ENCODE peak calls at places on chromosomes 6 and 20, in nine cellular contexts. Z, W, P, N, O, V, I, S and T are unnamed samples.

GRCh38 chr6:31806470-31807272 is at the start of gene LSM2:
- DNase-seq in W (peak; percentile 99), O (peak; percentile 91), P (peak; percentile 96), V (peak; percentile 97), I (peak; percentile 97), S (peak; percentile 99), Z (peak; percentile 99), N (peak; percentile 95), T (peak; percentile 85)

GRCh38 chr20:10984899-10985298 is 311.1 kb upstream of the JAG1 start:
- DNase-seq in V (peak; percentile 43), Z (no peak), W (peak; percentile 23), O (no peak), I (no peak), S (no peak), N (no peak), P (no peak), T (no peak)

GRCh38 chr20:49918446-49918845 is 3.1 kb upstream of the SPATA2 start:
- DNase-seq in I (no peak), V (no peak), P (no peak), N (no peak), W (no peak), S (no peak), O (no peak), Z (no peak), T (no peak)

GRCh38 chr20:47509104-47509661 is 7.5 kb downstream of the NCOA3 start:
- DNase-seq in O (no peak), I (no peak), P (no peak), V (no peak), S (no peak), W (no peak), Z (no peak), N (no peak), T (no peak)

GRCh38 chr6:21107796-21108195 is 485.8 kb upstream of the SOX4 start:
- DNase-seq in P (no peak), O (no peak), W (no peak), S (no peak), I (no peak), Z (no peak), V (peak; percentile 13), N (no peak), T (no peak)

GRCh38 chr20:50558483-50558925 is 48.3 kb downstream of the PTPN1 start:
- DNase-seq in N (no peak), Z (peak; percentile 98), O (peak; percentile 54), V (peak; percentile 95), P (peak; percentile 72), W (peak; percentile 39), S (no peak), I (no peak), T (no peak)

GRCh38 chr6:69863766-69864165 is 2.6 kb upstream of the COL19A1 start:
- DNase-seq in V (no peak), W (no peak), N (no peak), O (no peak), P (no peak), I (no peak), Z (no peak), S (no peak), T (no peak)

GRCh38 chr20:6629564-6629963 is 137.9 kb upstream of the BMP2 start:
- DNase-seq in V (no peak), O (no peak), I (no peak), S (no peak), Z (no peak), W (no peak), P (no peak), N (no peak), T (no peak)

GRCh38 chr6:36545767-36546663 is 1.3 kb downstream of the STK38 start:
- DNase-seq in N (peak; percentile 47), I (no peak), Z (peak; percentile 62), P (peak; percentile 34), W (peak; percentile 57), O (no peak), S (no peak), V (no peak), T (no peak)

GRCh38 chr6:42403415-42403814 is 48.3 kb downstream of the TRERF1 start:
- DNase-seq in O (no peak), V (no peak), Z (peak; percentile 46), S (peak; percentile 41), N (no peak), W (peak; percentile 56), P (peak; percentile 14), I (no peak), T (no peak)

GRCh38 chr6:138205437-138206094 is 12.7 kb downstream of the PBOV1 start:
- DNase-seq in S (no peak), O (no peak), N (no peak), I (no peak), V (no peak), Z (no peak), P (no peak), W (no peak), T (no peak)

GRCh38 chr20:20772492-20773047 is 60.1 kb upstream of the RALGAPA2 start:
- DNase-seq in Z (no peak), P (no peak), I (no peak), S (no peak), O (no peak), V (no peak), N (no peak), W (no peak), T (no peak)

GRCh38 chr6:169799474-169799926 is 48.1 kb downstream of the ERMARD start:
- DNase-seq in Z (no peak), I (no peak), N (no peak), S (no peak), W (no peak), O (no peak), V (no peak), P (no peak), T (no peak)

GRCh38 chr20:14865169-14865568 is 527.8 kb upstream of the FLRT3 start:
- DNase-seq in Z (peak; percentile 13), O (no peak), V (peak; percentile 88), I (no peak), S (no peak), N (no peak), P (no peak), W (no peak), T (no peak)

GRCh38 chr6:127484207-127484858 is 25.1 kb upstream of the KIAA0408 start:
- DNase-seq in N (peak; percentile 5), W (peak; percentile 22), Z (peak; percentile 82), V (peak; percentile 87), I (no peak), S (no peak), P (peak; percentile 60), O (no peak), T (no peak)

GRCh38 chr20:39800111-39800510 is 838.0 kb downstream of the DHX35 start:
- DNase-seq in P (peak; percentile 42), O (no peak), W (no peak), I (no peak), N (no peak), Z (peak; percentile 91), S (no peak), V (peak; percentile 79), T (no peak)